ENCODE peak calls at places on chromosomes 3 and 15, in ten cellular contexts. One of them, this sample, is unnamed.

GRCh38 chr3:159839561-159840379 is 148.9 kb upstream of the IL12A start:
- DNase-seq in heart left ventricle: peak; percentile 41
- DNase-seq in heart right ventricle: peak; percentile 32
- DNase-seq in neural crest cell: peak; percentile 72
- DNase-seq in nephron progenitor cell: peak; percentile 73
- DNase-seq in progenitor cell of endocrine pancreas: peak; percentile 37
- DNase-seq in psoas muscle: peak; percentile 56
- DNase-seq in lung: no peak
- DNase-seq in tibial artery: no peak
- DNase-seq in kidney: peak; percentile 61
- DNase-seq in this sample: no peak

GRCh38 chr3:127764841-127765362 is 57.4 kb downstream of the MGLL start:
- DNase-seq in kidney: no peak
- DNase-seq in heart left ventricle: no peak
- DNase-seq in nephron progenitor cell: no peak
- DNase-seq in progenitor cell of endocrine pancreas: no peak
- DNase-seq in neural crest cell: no peak
- DNase-seq in heart right ventricle: no peak
- DNase-seq in psoas muscle: no peak
- DNase-seq in lung: no peak
- DNase-seq in tibial artery: no peak
- DNase-seq in this sample: no peak

GRCh38 chr3:17179381-17180205 is 294.8 kb downstream of the PLCL2 start:
- DNase-seq in progenitor cell of endocrine pancreas: no peak
- DNase-seq in neural crest cell: no peak
- DNase-seq in heart left ventricle: peak; percentile 42
- DNase-seq in heart right ventricle: no peak
- DNase-seq in kidney: no peak
- DNase-seq in psoas muscle: no peak
- DNase-seq in lung: no peak
- DNase-seq in tibial artery: no peak
- DNase-seq in nephron progenitor cell: no peak
- DNase-seq in this sample: no peak

GRCh38 chr3:72411843-72412242 is 436.4 kb downstream of the SHQ1 start:
- DNase-seq in tibial artery: no peak
- DNase-seq in lung: no peak
- DNase-seq in heart right ventricle: no peak
- DNase-seq in progenitor cell of endocrine pancreas: no peak
- DNase-seq in nephron progenitor cell: no peak
- DNase-seq in neural crest cell: no peak
- DNase-seq in kidney: no peak
- DNase-seq in heart left ventricle: no peak
- DNase-seq in psoas muscle: no peak
- DNase-seq in this sample: no peak

GRCh38 chr3:38627956-38628355 is 21.5 kb downstream of the SCN5A start:
- DNase-seq in tibial artery: no peak
- DNase-seq in kidney: no peak
- DNase-seq in lung: no peak
- DNase-seq in psoas muscle: no peak
- DNase-seq in progenitor cell of endocrine pancreas: no peak
- DNase-seq in nephron progenitor cell: peak; percentile 64
- DNase-seq in neural crest cell: peak; percentile 40
- DNase-seq in heart right ventricle: no peak
- DNase-seq in heart left ventricle: no peak
- DNase-seq in this sample: no peak

GRCh38 chr3:85068911-85069310 is 110.1 kb downstream of the CADM2 start:
- DNase-seq in neural crest cell: no peak
- DNase-seq in heart left ventricle: no peak
- DNase-seq in nephron progenitor cell: no peak
- DNase-seq in kidney: no peak
- DNase-seq in lung: no peak
- DNase-seq in tibial artery: no peak
- DNase-seq in heart right ventricle: no peak
- DNase-seq in psoas muscle: no peak
- DNase-seq in progenitor cell of endocrine pancreas: no peak
- DNase-seq in this sample: no peak

GRCh38 chr15:29990035-29990434 is 92.7 kb upstream of the GOLGA8J start:
- DNase-seq in psoas muscle: no peak
- DNase-seq in progenitor cell of endocrine pancreas: no peak
- DNase-seq in nephron progenitor cell: no peak
- DNase-seq in tibial artery: no peak
- DNase-seq in lung: no peak
- DNase-seq in neural crest cell: no peak
- DNase-seq in heart left ventricle: no peak
- DNase-seq in kidney: no peak
- DNase-seq in heart right ventricle: no peak
- DNase-seq in this sample: no peak

GRCh38 chr15:94615688-94616087 is 384.3 kb downstream of the MCTP2 start:
- DNase-seq in heart right ventricle: no peak
- DNase-seq in nephron progenitor cell: no peak
- DNase-seq in kidney: no peak
- DNase-seq in tibial artery: no peak
- DNase-seq in neural crest cell: no peak
- DNase-seq in progenitor cell of endocrine pancreas: no peak
- DNase-seq in heart left ventricle: no peak
- DNase-seq in psoas muscle: no peak
- DNase-seq in lung: no peak
- DNase-seq in this sample: no peak

GRCh38 chr3:5198313-5198677 is 10.8 kb downstream of the EDEM1 start:
- DNase-seq in progenitor cell of endocrine pancreas: no peak
- DNase-seq in tibial artery: no peak
- DNase-seq in neural crest cell: no peak
- DNase-seq in lung: no peak
- DNase-seq in psoas muscle: no peak
- DNase-seq in kidney: no peak
- DNase-seq in heart right ventricle: no peak
- DNase-seq in nephron progenitor cell: no peak
- DNase-seq in heart left ventricle: no peak
- DNase-seq in this sample: no peak

GRCh38 chr3:142983318-142983717 is 18.1 kb upstream of the U2SURP start:
- DNase-seq in tibial artery: no peak
- DNase-seq in kidney: no peak
- DNase-seq in lung: no peak
- DNase-seq in neural crest cell: no peak
- DNase-seq in nephron progenitor cell: no peak
- DNase-seq in progenitor cell of endocrine pancreas: no peak
- DNase-seq in heart left ventricle: no peak
- DNase-seq in psoas muscle: no peak
- DNase-seq in heart right ventricle: no peak
- DNase-seq in this sample: no peak

GRCh38 chr3:142984255-142984654 is 17.1 kb upstream of the U2SURP start:
- DNase-seq in progenitor cell of endocrine pancreas: no peak
- DNase-seq in kidney: no peak
- DNase-seq in tibial artery: no peak
- DNase-seq in neural crest cell: no peak
- DNase-seq in heart right ventricle: no peak
- DNase-seq in psoas muscle: no peak
- DNase-seq in heart left ventricle: no peak
- DNase-seq in nephron progenitor cell: no peak
- DNase-seq in lung: no peak
- DNase-seq in this sample: no peak

GRCh38 chr3:142981108-142981507 is 17.6 kb upstream of the PAQR9 start:
- DNase-seq in heart left ventricle: no peak
- DNase-seq in progenitor cell of endocrine pancreas: no peak
- DNase-seq in nephron progenitor cell: no peak
- DNase-seq in tibial artery: no peak
- DNase-seq in heart right ventricle: no peak
- DNase-seq in lung: no peak
- DNase-seq in kidney: no peak
- DNase-seq in psoas muscle: no peak
- DNase-seq in neural crest cell: no peak
- DNase-seq in this sample: no peak

GRCh38 chr3:142977399-142977728 is 13.9 kb upstream of the PAQR9 start:
- DNase-seq in neural crest cell: no peak
- DNase-seq in kidney: no peak
- DNase-seq in progenitor cell of endocrine pancreas: no peak
- DNase-seq in lung: no peak
- DNase-seq in heart left ventricle: no peak
- DNase-seq in psoas muscle: no peak
- DNase-seq in nephron progenitor cell: no peak
- DNase-seq in tibial artery: no peak
- DNase-seq in heart right ventricle: no peak
- DNase-seq in this sample: no peak

GRCh38 chr3:142981901-142982773 is 18.7 kb upstream of the PAQR9 start:
- DNase-seq in kidney: no peak
- DNase-seq in heart left ventricle: no peak
- DNase-seq in heart right ventricle: no peak
- DNase-seq in lung: no peak
- DNase-seq in tibial artery: no peak
- DNase-seq in progenitor cell of endocrine pancreas: no peak
- DNase-seq in psoas muscle: no peak
- DNase-seq in neural crest cell: no peak
- DNase-seq in nephron progenitor cell: no peak
- DNase-seq in this sample: no peak
- TF ChIP-seq CTCF in kidney: no peak
- TF ChIP-seq CTCF in heart left ventricle: no peak
- TF ChIP-seq CTCF in heart right ventricle: no peak
- TF ChIP-seq CTCF in lung: no peak
- TF ChIP-seq CTCF in tibial artery: no peak
- TF ChIP-seq CTCF in progenitor cell of endocrine pancreas: no peak
- TF ChIP-seq CTCF in psoas muscle: no peak
- TF ChIP-seq CTCF in neural crest cell: no peak
- TF ChIP-seq CTCF in nephron progenitor cell: no peak
- TF ChIP-seq CTCF in this sample: no peak

GRCh38 chr3:42711491-42712343 is 9.1 kb upstream of the HHATL start:
- DNase-seq in progenitor cell of endocrine pancreas: no peak
- DNase-seq in kidney: peak; percentile 24
- DNase-seq in tibial artery: no peak
- DNase-seq in lung: no peak
- DNase-seq in neural crest cell: no peak
- DNase-seq in heart left ventricle: no peak
- DNase-seq in psoas muscle: peak; percentile 34
- DNase-seq in heart right ventricle: no peak
- DNase-seq in nephron progenitor cell: no peak
- DNase-seq in this sample: peak; percentile 13
- TF ChIP-seq CTCF in progenitor cell of endocrine pancreas: peak; percentile 6
- TF ChIP-seq CTCF in kidney: no peak
- TF ChIP-seq CTCF in tibial artery: no peak
- TF ChIP-seq CTCF in lung: no peak
- TF ChIP-seq CTCF in neural crest cell: no peak
- TF ChIP-seq CTCF in heart left ventricle: no peak
- TF ChIP-seq CTCF in psoas muscle: no peak
- TF ChIP-seq CTCF in heart right ventricle: no peak
- TF ChIP-seq CTCF in nephron progenitor cell: no peak
- TF ChIP-seq CTCF in this sample: no peak

GRCh38 chr15:90217671-90218394 is 15.9 kb downstream of the CIB1 start:
- DNase-seq in progenitor cell of endocrine pancreas: no peak
- DNase-seq in psoas muscle: no peak
- DNase-seq in tibial artery: no peak
- DNase-seq in nephron progenitor cell: no peak
- DNase-seq in neural crest cell: no peak
- DNase-seq in kidney: no peak
- DNase-seq in heart right ventricle: no peak
- DNase-seq in lung: no peak
- DNase-seq in heart left ventricle: no peak
- DNase-seq in this sample: no peak

GRCh38 chr15:90222538-90222937 is 11.2 kb downstream of the CIB1 start:
- DNase-seq in psoas muscle: no peak
- DNase-seq in tibial artery: no peak
- DNase-seq in lung: no peak
- DNase-seq in heart right ventricle: no peak
- DNase-seq in kidney: no peak
- DNase-seq in heart left ventricle: no peak
- DNase-seq in progenitor cell of endocrine pancreas: no peak
- DNase-seq in neural crest cell: no peak
- DNase-seq in nephron progenitor cell: no peak
- DNase-seq in this sample: no peak

GRCh38 chr15:90219421-90220141 is 14.2 kb downstream of the CIB1 start:
- DNase-seq in psoas muscle: peak; percentile 73
- DNase-seq in nephron progenitor cell: peak; percentile 70
- DNase-seq in heart right ventricle: peak; percentile 60
- DNase-seq in kidney: no peak
- DNase-seq in heart left ventricle: no peak
- DNase-seq in progenitor cell of endocrine pancreas: peak; percentile 41
- DNase-seq in tibial artery: no peak
- DNase-seq in lung: no peak
- DNase-seq in neural crest cell: peak; percentile 55
- DNase-seq in this sample: peak; percentile 44

GRCh38 chr15:90223441-90224165 is 10.1 kb downstream of the CIB1 start:
- DNase-seq in lung: no peak
- DNase-seq in progenitor cell of endocrine pancreas: no peak
- DNase-seq in heart left ventricle: no peak
- DNase-seq in kidney: no peak
- DNase-seq in psoas muscle: no peak
- DNase-seq in tibial artery: no peak
- DNase-seq in nephron progenitor cell: no peak
- DNase-seq in neural crest cell: no peak
- DNase-seq in heart right ventricle: no peak
- DNase-seq in this sample: no peak

DNA sequence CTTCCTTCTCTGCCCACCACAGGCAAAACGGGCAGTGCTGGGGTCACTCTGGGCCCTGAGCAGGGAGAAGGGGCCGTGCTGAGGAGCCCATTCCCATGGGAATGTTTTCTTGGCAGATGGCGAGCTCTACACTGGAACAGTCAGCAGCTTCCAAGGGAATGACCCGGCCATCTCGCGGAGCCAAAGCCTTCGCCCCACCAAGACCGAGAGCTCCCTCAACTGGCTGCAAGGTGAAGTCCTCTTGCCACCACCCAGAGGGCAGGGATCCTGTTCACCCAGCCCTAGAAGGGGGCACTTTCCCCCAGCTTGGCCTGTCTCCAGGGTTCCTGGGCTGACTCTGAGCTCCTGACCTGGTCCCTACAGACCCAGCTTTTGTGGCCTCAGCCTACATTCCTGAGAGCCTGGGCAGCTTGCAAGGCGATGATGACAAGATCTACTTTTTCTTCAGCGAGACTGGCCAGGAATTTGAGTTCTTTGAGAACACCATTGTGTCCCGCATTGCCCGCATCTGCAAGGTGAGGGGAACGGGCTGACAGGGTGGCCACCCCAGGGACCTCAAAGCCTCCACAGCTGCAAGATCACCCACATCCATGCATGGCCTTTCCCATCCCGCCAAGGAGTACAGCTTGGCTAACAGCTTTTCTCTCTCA is 12.4 kb downstream of the CIB1 start:
- DNase-seq in heart right ventricle: peak; percentile 77
- DNase-seq in neural crest cell: peak; percentile 32
- DNase-seq in kidney: peak; percentile 92
- DNase-seq in psoas muscle: peak; percentile 89
- DNase-seq in lung: peak; percentile 74
- DNase-seq in progenitor cell of endocrine pancreas: peak; percentile 37
- DNase-seq in tibial artery: peak; percentile 83
- DNase-seq in heart left ventricle: peak; percentile 82
- DNase-seq in nephron progenitor cell: peak; percentile 63
- DNase-seq in this sample: no peak
- TF ChIP-seq CTCF in heart right ventricle: peak; percentile 75
- TF ChIP-seq CTCF in neural crest cell: peak; percentile 61
- TF ChIP-seq CTCF in kidney: peak; percentile 80
- TF ChIP-seq CTCF in psoas muscle: peak; percentile 81
- TF ChIP-seq CTCF in lung: peak; percentile 45
- TF ChIP-seq CTCF in progenitor cell of endocrine pancreas: peak; percentile 54
- TF ChIP-seq CTCF in tibial artery: peak; percentile 81
- TF ChIP-seq CTCF in heart left ventricle: peak; percentile 64
- TF ChIP-seq CTCF in nephron progenitor cell: peak; percentile 45
- TF ChIP-seq CTCF in this sample: no peak

DNA sequence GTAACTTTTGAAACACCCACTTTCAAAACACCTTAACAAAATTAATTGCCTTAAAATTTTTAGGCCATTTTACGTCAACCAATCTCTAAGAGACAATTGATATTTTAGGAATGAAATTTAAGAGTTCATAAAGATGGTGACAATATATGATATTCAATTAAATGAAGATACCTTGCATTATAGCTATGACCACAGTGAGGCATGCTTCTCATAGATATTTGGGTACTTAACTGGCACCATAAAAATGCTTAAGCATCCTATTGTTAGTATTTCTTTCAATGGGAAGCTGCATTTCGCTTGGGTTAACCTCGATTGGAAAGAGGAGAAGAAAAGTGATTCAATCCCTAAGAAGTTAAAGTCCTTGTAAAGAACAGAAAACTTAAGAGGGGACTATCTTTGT is 209.0 kb downstream of the GAP43 start:
- DNase-seq in progenitor cell of endocrine pancreas: no peak
- DNase-seq in heart left ventricle: no peak
- DNase-seq in lung: no peak
- DNase-seq in tibial artery: no peak
- DNase-seq in neural crest cell: no peak
- DNase-seq in nephron progenitor cell: no peak
- DNase-seq in heart right ventricle: no peak
- DNase-seq in psoas muscle: no peak
- DNase-seq in kidney: no peak
- DNase-seq in this sample: no peak
- TF ChIP-seq CTCF in progenitor cell of endocrine pancreas: no peak
- TF ChIP-seq CTCF in heart left ventricle: no peak
- TF ChIP-seq CTCF in lung: no peak
- TF ChIP-seq CTCF in tibial artery: no peak
- TF ChIP-seq CTCF in neural crest cell: no peak
- TF ChIP-seq CTCF in nephron progenitor cell: no peak
- TF ChIP-seq CTCF in heart right ventricle: no peak
- TF ChIP-seq CTCF in psoas muscle: no peak
- TF ChIP-seq CTCF in kidney: no peak
- TF ChIP-seq CTCF in this sample: no peak